ENCODE peak calls at places on chromosomes 1 and 21, in four cellular contexts. D is CD8-positive, alpha-beta T cell; A is fibroblast of lung; X is cardiac muscle cell. W is an unnamed sample.
A peak's percentile ranks its signal among the peaks of the same experiment; 100 is the strongest.

GRCh38 chr1:30929135-30929889 is 20.8 kb upstream of the SDC3 start:
- DNase-seq in D (no peak), A (peak; percentile 53), X (peak; percentile 66), W (no peak)

GRCh38 chr1:35599411-35599810 is 26.3 kb downstream of the TFAP2E start:
- DNase-seq in D (no peak), A (no peak), X (no peak), W (no peak)

GRCh38 chr1:31297273-31298247 is 728 bp downstream of the ZCCHC17 start:
- DNase-seq in D (no peak), A (peak; percentile 11), X (peak; percentile 14), W (no peak)

GRCh38 chr1:6506210-6507036 is 15.0 kb upstream of the PLEKHG5 start:
- DNase-seq in D (no peak), A (no peak), X (no peak), W (no peak)

GRCh38 chr1:153963850-153964331 is 554 bp upstream of the SLC39A1 start:
- DNase-seq in D (no peak), A (no peak), X (peak; percentile 63), W (no peak)

GRCh38 chr1:12078938-12079861 is 16.1 kb downstream of the TNFRSF8 start:
- DNase-seq in D (no peak), A (peak; percentile 58), X (peak; percentile 69), W (no peak)

GRCh38 chr1:198778049-198778448 is 139.2 kb downstream of the PTPRC start:
- DNase-seq in D (no peak), A (no peak), X (no peak), W (no peak)

GRCh38 chr1:3132685-3133084 is 63.7 kb downstream of the PRDM16 start:
- DNase-seq in D (no peak), A (no peak), X (no peak), W (no peak)

GRCh38 chr1:28160677-28161328 is 15.7 kb downstream of the PTAFR start:
- DNase-seq in D (no peak), A (peak; percentile 86), X (no peak), W (no peak)

GRCh38 chr1:88890790-88891317 is 513 bp downstream of the GTF2B start:
- DNase-seq in D (no peak), A (peak; percentile 41), X (peak; percentile 62), W (no peak)

GRCh38 chr1:112637257-112638108 is 17.9 kb downstream of the CAPZA1 start:
- DNase-seq in D (no peak), A (no peak), X (no peak), W (no peak)

GRCh38 chr1:112638109-112638426 is 18.4 kb downstream of the CAPZA1 start:
- DNase-seq in D (no peak), A (no peak), X (no peak), W (no peak)

GRCh38 chr1:112634367-112634766 is 14.7 kb downstream of the CAPZA1 start:
- DNase-seq in D (no peak), A (no peak), X (no peak), W (no peak)

GRCh38 chr1:112633628-112634027 is 14.0 kb downstream of the CAPZA1 start:
- DNase-seq in D (no peak), A (no peak), X (no peak), W (no peak)

DNA sequence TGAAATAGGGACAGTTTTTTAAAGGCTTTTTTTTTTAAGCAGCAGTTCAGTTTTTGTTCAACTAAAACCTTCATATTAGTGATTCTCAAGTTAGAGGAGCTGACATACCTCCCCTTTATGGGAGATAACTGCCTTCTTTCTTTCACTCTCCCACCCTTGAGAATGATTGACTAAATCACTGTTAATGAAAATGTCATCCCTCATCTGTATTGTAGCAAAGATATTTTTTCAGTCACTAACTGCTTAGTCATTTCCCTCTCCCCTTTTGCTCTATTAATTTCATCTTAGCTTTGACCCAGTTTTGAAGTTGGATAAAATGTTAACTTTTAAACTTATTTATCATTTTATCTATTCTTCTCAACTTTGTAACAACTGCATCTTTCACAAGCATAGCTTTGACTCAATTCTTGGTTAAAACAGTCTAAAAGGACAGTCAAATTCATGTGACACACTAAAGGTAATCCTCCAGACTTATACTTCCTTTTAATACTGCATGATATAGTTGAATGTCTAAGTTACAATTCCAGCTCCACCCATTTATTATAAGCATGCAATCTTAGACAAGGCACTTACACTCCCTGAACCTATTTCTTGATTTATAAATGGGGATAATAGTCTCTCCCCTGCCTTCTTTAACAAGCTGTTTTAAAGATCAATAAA is 17.1 kb downstream of the CAPZA1 start:
- DNase-seq in D (no peak), A (no peak), X (no peak), W (no peak)
- H3K27ac ChIP-seq in D (peak overlapping the region; percentile 8), A (peak overlapping the region; percentile 14), X (no peak overlapping the region), W (peak overlapping the region; percentile 85)

GRCh38 chr21:39182016-39182415 is 1.2 kb downstream of the PSMG1 start:
- DNase-seq in D (no peak), A (no peak), X (no peak), W (no peak)
- H3K27ac ChIP-seq in D (no peak overlapping the region), A (peak overlapping the region; percentile 82), X (no peak overlapping the region), W (no peak overlapping the region)

GRCh38 chr1:55212349-55213028 is 2.7 kb downstream of the USP24 start:
- DNase-seq in D (no peak), A (no peak), X (no peak), W (peak; percentile 3)
- H3K27ac ChIP-seq in D (no peak overlapping the region), A (no peak overlapping the region), X (no peak overlapping the region), W (no peak overlapping the region)

DNA sequence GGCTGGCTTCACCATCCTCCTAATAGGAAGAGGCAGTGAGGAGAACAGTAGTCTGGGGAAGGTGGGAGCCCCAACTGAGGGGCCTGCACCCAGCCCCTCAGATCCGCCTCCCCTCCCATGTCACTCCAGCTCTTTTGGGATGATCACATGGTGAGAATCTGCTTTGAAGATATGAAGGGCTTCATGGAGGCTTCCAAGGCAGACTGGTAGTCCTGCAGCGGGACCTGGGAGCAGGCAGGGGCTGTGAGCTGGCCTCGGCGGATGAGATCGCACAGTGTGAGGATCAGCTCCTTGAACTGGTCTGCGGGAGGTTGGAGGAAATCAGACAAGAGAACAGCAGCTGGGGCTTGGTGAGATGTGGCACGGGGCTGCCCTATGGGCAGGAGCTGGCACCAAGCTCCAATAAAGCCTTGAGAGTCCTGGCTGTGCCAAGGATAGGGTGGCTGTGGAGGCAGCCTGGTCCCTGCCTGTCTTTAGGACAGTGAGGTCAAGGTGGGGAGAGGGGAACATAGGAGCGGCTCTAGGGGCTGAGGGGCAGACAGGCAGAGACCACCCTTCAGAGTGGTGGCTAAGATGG is 12.3 kb upstream of the SRSF4 start:
- DNase-seq in D (no peak), A (no peak), X (no peak), W (no peak)
- H3K27ac ChIP-seq in D (no peak overlapping the region), A (no peak overlapping the region), X (no peak overlapping the region), W (no peak overlapping the region)

GRCh38 chr21:28893687-28894086 is 99.0 kb downstream of the LTN1 start:
- DNase-seq in D (no peak), A (no peak), X (no peak), W (no peak)
- H3K27ac ChIP-seq in D (no peak overlapping the region), A (no peak overlapping the region), X (no peak overlapping the region), W (no peak overlapping the region)

GRCh38 chr21:26965091-26965566 is 1.8 kb downstream of the ADAMTS5 start:
- DNase-seq in D (no peak), A (no peak), X (no peak), W (no peak)

GRCh38 chr21:26965567-26966359 is 1.1 kb downstream of the ADAMTS5 start:
- DNase-seq in D (no peak), A (no peak), X (peak; percentile 56), W (peak; percentile 39)

GRCh38 chr21:26964379-26964778 is 2.5 kb downstream of the ADAMTS5 start:
- DNase-seq in D (no peak), A (peak; percentile 44), X (no peak), W (no peak)

GRCh38 chr21:26966360-26966977 is 419 bp downstream of the ADAMTS5 start:
- DNase-seq in D (no peak), A (no peak), X (peak; percentile 52), W (no peak)

DNA sequence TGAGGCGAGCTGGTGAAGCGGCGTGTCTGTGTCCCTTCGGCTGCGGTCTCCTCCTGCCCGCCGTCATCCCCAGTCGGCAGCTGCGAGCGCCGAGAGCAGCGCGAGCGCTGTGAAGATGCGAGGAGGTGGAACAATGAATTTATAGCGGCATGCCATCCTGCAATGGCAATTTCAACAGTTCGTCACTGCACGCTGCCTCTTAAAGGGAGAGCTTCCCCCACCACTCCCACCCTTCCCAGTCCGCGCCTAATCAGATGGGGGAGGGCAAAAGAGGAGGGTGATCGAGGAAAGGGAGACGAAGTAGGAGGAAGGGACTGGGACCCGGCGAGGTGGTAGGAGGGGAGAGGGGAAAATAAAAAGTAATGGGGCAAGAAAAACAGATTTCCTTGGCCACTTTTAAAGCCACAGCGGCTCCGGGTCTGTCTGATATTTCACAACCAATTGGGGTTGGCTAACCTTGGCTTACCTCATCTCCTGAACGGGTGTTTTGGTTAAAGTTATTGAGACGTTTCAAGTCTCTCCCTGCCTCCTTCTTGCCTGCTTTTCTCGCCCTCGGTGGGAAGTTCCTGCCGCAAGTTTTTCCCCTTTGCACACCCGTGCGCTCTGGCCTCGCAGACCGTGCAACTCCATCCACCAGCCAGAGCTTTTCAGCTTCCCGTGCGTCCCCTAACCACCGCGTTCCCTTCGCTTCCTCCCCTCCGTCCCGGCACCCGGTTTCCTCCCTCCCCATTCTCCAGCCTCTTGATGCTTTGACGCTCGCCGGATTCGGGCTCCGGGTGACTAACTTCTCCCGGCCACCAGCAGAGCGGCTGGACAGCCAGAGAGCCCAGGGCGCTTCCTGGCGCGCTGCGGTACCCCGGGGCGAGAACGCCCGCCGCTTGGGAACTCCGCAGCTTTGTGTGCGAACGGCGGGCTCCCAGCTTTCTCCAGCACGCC is at the start of gene ADAMTS5:
- DNase-seq in D (no peak), A (peak; percentile 77), X (peak; percentile 58), W (no peak)
- H3K27ac ChIP-seq in D (no peak within 1 kb of the TSS), A (peak within 1 kb of the TSS; percentile 85), X (no peak within 1 kb of the TSS), W (no peak within 1 kb of the TSS)

DNA sequence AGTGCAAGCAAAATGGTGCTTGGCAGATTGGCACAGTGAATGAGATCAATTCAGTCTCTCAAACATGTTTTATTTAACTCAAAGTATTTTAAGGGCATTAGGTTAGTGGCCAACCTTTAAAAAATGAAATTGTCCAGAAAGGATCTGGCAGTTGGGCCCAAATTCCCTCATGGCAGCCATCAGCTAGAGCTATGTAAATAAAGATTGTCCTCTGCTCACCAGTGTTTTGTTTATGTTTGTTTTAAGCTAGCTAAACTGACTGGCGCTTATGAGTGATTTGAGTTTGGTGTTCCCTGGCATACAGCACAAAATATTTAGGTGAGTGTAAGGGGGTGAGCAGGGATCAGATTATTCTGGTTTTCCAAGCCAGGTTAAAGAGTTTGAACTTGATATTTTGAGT is 18.1 kb downstream of the HDAC1 start:
- DNase-seq in D (no peak), A (no peak), X (no peak), W (no peak)
- H3K27ac ChIP-seq in D (no peak overlapping the region), A (no peak overlapping the region), X (peak overlapping the region; percentile 34), W (no peak overlapping the region)